ENCODE peak calls at places on chromosomes 11 and 22, in four cellular contexts. M is left lung, K is thoracic aorta, P is H9. Y is an unnamed sample.

GRCh38 chr11:76253416-76253815 is 47.1 kb upstream of the WNT11 start:
- DNase-seq in M (no peak), K (no peak), P (no peak), Y (no peak)

GRCh38 chr11:87300640-87301381 is 263.1 kb downstream of the TMEM135 start:
- DNase-seq in M (no peak), K (no peak), P (no peak), Y (no peak)

GRCh38 chr11:103370076-103370475 is 260.9 kb downstream of the DYNC2H1 start:
- DNase-seq in M (no peak), K (no peak), P (no peak), Y (no peak)

GRCh38 chr11:111541209-111542061 is 915 bp downstream of the LAYN start:
- DNase-seq in M (no peak), K (peak; percentile 21), P (peak; percentile 60), Y (no peak)

GRCh38 chr11:1943576-1943975 is 3.6 kb upstream of the MRPL23 start:
- DNase-seq in M (peak; percentile 17), K (no peak), P (no peak), Y (peak; percentile 38)

GRCh38 chr11:123187670-123188507 is 7.2 kb downstream of the CLMP start:
- DNase-seq in M (no peak), K (no peak), P (no peak), Y (no peak)

GRCh38 chr11:64920124-64920523 is 3.1 kb upstream of the ATG2A start:
- DNase-seq in M (no peak), K (no peak), P (no peak), Y (no peak)

GRCh38 chr22:29798318-29798717 is 31.1 kb downstream of the UQCR10 start:
- DNase-seq in M (no peak), K (no peak), P (no peak), Y (no peak)

GRCh38 chr11:32858731-32859130 is 29.0 kb downstream of the PRRG4 start:
- DNase-seq in M (no peak), K (no peak), P (no peak), Y (no peak)

GRCh38 chr11:2793781-2794418 is 91.7 kb downstream of the CDKN1C start:
- DNase-seq in M (peak; percentile 19), K (no peak), P (no peak), Y (no peak)

GRCh38 chr11:43930868-43931716 is 11.3 kb upstream of the C11orf96 start:
- DNase-seq in M (no peak), K (no peak), P (no peak), Y (no peak)

GRCh38 chr11:64888761-64889511 is 10.5 kb upstream of the EHD1 start:
- DNase-seq in M (no peak), K (no peak), P (no peak), Y (no peak)

GRCh38 chr11:2716376-2717095 is 16.7 kb upstream of the KCNQ1OT1 start:
- DNase-seq in M (no peak), K (no peak), P (no peak), Y (no peak)

GRCh38 chr11:116787436-116787785 is 412 bp downstream of the ZPR1 start:
- DNase-seq in M (no peak), K (no peak), P (no peak), Y (no peak)

GRCh38 chr11:116465056-116465455 is 307.7 kb downstream of the BUD13 start:
- DNase-seq in M (no peak), K (no peak), P (no peak), Y (no peak)

GRCh38 chr22:42608481-42609361 is 6.0 kb downstream of the POLDIP3 start:
- DNase-seq in M (no peak), K (no peak), P (no peak), Y (no peak)

GRCh38 chr22:38413085-38414008 is 41.7 kb downstream of the KCNJ4 start:
- DNase-seq in M (peak; percentile 38), K (no peak), P (no peak), Y (peak; percentile 60)

GRCh38 chr22:43114958-43115357 is 4.4 kb downstream of the BIK start:
- DNase-seq in M (no peak), K (no peak), P (no peak), Y (no peak)

GRCh38 chr11:64879226-64879900 is 942 bp upstream of the EHD1 start:
- DNase-seq in M (peak; percentile 74), K (no peak), P (no peak), Y (no peak)

GRCh38 chr11:104095791-104096190 is 59.4 kb downstream of the DDI1 start:
- DNase-seq in M (no peak), K (no peak), P (no peak), Y (no peak)

GRCh38 chr11:36469881-36470802 is 39.9 kb downstream of the TRAF6 start:
- DNase-seq in M (no peak), K (no peak), P (no peak), Y (no peak)

GRCh38 chr22:29216873-29217666 is 11.4 kb downstream of the EMID1 start:
- DNase-seq in M (no peak), K (no peak), P (peak; percentile 21), Y (peak; percentile 57)

GRCh38 chr11:133824593-133824992 is 20.7 kb downstream of the SPATA19 start:
- DNase-seq in M (no peak), K (no peak), P (peak; percentile 29), Y (no peak)

GRCh38 chr11:74012072-74012809 is 3.4 kb upstream of the UCP3 start:
- DNase-seq in M (no peak), K (no peak), P (no peak), Y (no peak)

GRCh38 chr11:74014880-74015279 is 6.0 kb upstream of the UCP3 start:
- DNase-seq in M (no peak), K (no peak), P (no peak), Y (no peak)

GRCh38 chr11:74010306-74010981 is 1.6 kb upstream of the UCP3 start:
- DNase-seq in M (no peak), K (no peak), P (no peak), Y (no peak)

GRCh38 chr11:74011360-74012071 is 2.6 kb upstream of the UCP3 start:
- DNase-seq in M (no peak), K (no peak), P (no peak), Y (no peak)

DNA sequence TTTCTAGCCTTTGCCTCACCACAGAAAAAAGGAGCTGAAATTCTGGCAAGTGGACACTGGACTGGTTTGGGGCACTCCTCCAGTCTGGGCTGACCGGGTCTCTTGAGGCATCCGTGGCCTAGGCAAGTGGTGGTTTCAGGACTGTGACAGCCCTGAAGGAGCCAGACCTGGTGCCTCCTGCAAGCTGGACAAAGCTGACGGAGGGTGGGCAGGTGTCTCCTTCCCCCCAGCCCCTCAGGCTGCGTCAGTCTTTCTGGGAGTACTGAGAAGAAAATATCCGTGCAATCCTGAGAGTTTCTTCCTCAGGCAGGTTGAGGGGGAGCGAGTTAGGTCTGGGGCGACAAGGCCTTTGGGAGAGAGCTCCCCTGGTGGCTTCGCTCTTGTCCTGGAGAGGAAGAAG is 4.3 kb upstream of the UCP3 start:
- DNase-seq in M (no peak), K (no peak), P (no peak), Y (no peak)
- H3K4me1 ChIP-seq in M (peaks cover 17% of the 10 kb centered on the region), K (peaks cover 4% of the 10 kb centered on the region), P (no peaks in the 10 kb centered on the region), Y (no peaks in the 10 kb centered on the region)

GRCh38 chr11:35163209-35163608 is 24.2 kb downstream of the CD44 start:
- DNase-seq in M (no peak), K (no peak), P (no peak), Y (no peak)
- H3K4me1 ChIP-seq in M (peaks cover 100% of the 10 kb centered on the region), K (peaks cover 100% of the 10 kb centered on the region), P (peaks cover 10% of the 10 kb centered on the region), Y (peaks cover 100% of the 10 kb centered on the region)

DNA sequence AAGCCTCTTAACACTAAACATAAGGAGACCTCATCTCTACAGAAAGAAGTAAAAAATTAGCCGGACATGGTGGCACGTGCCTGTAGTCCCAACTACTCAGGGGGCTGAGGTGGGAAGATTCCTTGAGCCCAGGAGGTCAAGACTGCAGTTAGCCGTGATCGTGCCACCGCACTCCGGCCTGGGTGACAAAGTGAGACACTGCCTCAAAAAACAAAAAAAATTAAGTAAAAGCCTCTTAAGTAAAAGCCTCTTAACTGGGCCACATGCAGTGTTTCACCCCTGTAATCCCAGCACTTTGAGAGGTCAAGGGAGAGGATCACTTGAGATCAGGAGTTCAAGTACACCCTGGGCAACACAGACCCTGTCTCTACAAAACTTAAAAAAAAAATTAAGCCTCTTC is 25.7 kb downstream of the CELF1 start:
- DNase-seq in M (no peak), K (no peak), P (peak; percentile 11), Y (no peak)
- H3K4me1 ChIP-seq in M (peaks cover 68% of the 10 kb centered on the region), K (peaks cover 74% of the 10 kb centered on the region), P (peaks cover 12% of the 10 kb centered on the region), Y (peaks cover 36% of the 10 kb centered on the region)

DNA sequence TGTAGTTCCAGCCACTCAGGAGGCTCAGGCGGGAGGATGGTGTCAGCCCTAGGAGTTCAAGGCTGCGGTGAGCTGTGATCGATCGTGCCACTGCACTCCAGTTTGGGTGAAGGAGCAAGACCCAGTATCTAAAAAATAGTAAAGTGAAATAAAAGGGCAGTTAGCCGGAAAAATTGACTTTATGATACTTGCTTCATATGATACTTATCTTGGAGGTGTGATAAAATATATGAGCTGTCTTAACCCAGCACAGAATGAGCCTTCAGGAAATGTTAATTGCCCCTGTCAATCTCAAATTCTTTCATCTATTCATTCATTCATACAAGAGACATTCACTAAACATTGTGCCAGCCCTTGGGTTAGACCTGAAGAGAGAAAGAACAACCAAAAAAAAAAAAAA is 454.4 kb downstream of the MIAT start:
- DNase-seq in M (no peak), K (no peak), P (no peak), Y (no peak)
- H3K4me1 ChIP-seq in M (peaks cover 15% of the 10 kb centered on the region), K (peaks cover 77% of the 10 kb centered on the region), P (peaks cover 2% of the 10 kb centered on the region), Y (peaks cover 29% of the 10 kb centered on the region)

GRCh38 chr22:35312198-35313059 is 12.7 kb downstream of the TOM1 start:
- DNase-seq in M (peak; percentile 31), K (no peak), P (no peak), Y (no peak)

GRCh38 chr22:35315141-35315854 is 15.6 kb downstream of the TOM1 start:
- DNase-seq in M (peak; percentile 29), K (no peak), P (no peak), Y (peak; percentile 38)

GRCh38 chr22:35314161-35314942 is 14.7 kb downstream of the TOM1 start:
- DNase-seq in M (peak; percentile 27), K (no peak), P (peak; percentile 59), Y (no peak)

GRCh38 chr22:35311551-35311999 is 11.9 kb downstream of the TOM1 start:
- DNase-seq in M (peak; percentile 28), K (no peak), P (no peak), Y (no peak)

GRCh38 chr22:35313311-35314121 is 13.8 kb downstream of the TOM1 start:
- DNase-seq in M (peak; percentile 31), K (peak; percentile 62), P (no peak), Y (no peak)
- H3K4me1 ChIP-seq in M (peaks cover 53% of the 10 kb centered on the region), K (peaks cover 50% of the 10 kb centered on the region), P (no peaks in the 10 kb centered on the region), Y (peaks cover 19% of the 10 kb centered on the region)

GRCh38 chr22:49793296-49793695 is 34.4 kb downstream of the BRD1 start:
- DNase-seq in M (no peak), K (no peak), P (no peak), Y (no peak)
- H3K4me1 ChIP-seq in M (peaks cover 42% of the 10 kb centered on the region), K (peaks cover 48% of the 10 kb centered on the region), P (no peaks in the 10 kb centered on the region), Y (no peaks in the 10 kb centered on the region)